ENCODE peak calls at places on chromosomes 2 and 18, in nine cellular contexts. M is left lung; J is suprapubic skin; B is CD8-positive, alpha-beta T cell; A is endothelial cell of umbilical vein; E is heart right ventricle; F is brain microvascular endothelial cell; O is tibial artery; K is Peyer's patch. G is an unnamed sample. For H3K36me3, the result is how much of the 10 kb centered on the place peaks cover.

GRCh38 chr18:49898421-49898820 is 85.1 kb upstream of the ACAA2 start:
- DNase-seq in M (peak), J (no peak), B (peak), A (peak), E (peak), F (peak), O (peak), K (peak), G (peak)

GRCh38 chr2:185012643-185013042 is 414.3 kb downstream of the ZNF804A start:
- DNase-seq in M (no peak), J (no peak), B (no peak), A (no peak), E (no peak), F (peak), O (no peak), K (no peak), G (no peak)

GRCh38 chr2:209141818-209142217 is 282.0 kb upstream of the MAP2 start:
- DNase-seq in M (no peak), J (no peak), B (no peak), A (no peak), E (no peak), F (no peak), O (no peak), K (no peak), G (peak)

GRCh38 chr2:204749319-204749718 is 204.0 kb downstream of the PARD3B start:
- DNase-seq in M (no peak), J (no peak), B (no peak), A (no peak), E (no peak), F (peak), O (no peak), K (no peak), G (peak)

GRCh38 chr2:85248741-85249524 is 78.9 kb downstream of the TGOLN2 start:
- DNase-seq in M (peak), J (no peak), B (no peak), A (peak), E (peak), F (peak), O (peak), K (no peak), G (peak)

GRCh38 chr2:191304939-191305875 is 60.0 kb downstream of the MYO1B start:
- DNase-seq in M (no peak), J (peak), B (no peak), A (peak), E (peak), F (no peak), O (peak), K (peak), G (peak)

GRCh38 chr2:43222472-43223146 is 3.8 kb downstream of the ZFP36L2 start:
- DNase-seq in M (no peak), J (no peak), B (no peak), A (no peak), E (no peak), F (peak), O (no peak), K (peak), G (peak)

GRCh38 chr2:232502513-232502900 is 14.9 kb upstream of the ECEL1 start:
- DNase-seq in M (no peak), J (no peak), B (peak), A (no peak), E (no peak), F (no peak), O (no peak), K (no peak), G (no peak)

GRCh38 chr2:20934226-20934625 is 109.6 kb downstream of the APOB start:
- DNase-seq in M (no peak), J (no peak), B (no peak), A (no peak), E (no peak), F (no peak), O (no peak), K (no peak), G (no peak)

GRCh38 chr18:48955528-48956261 is 4.9 kb upstream of the SMAD7 start:
- DNase-seq in M (no peak), J (no peak), B (no peak), A (peak), E (peak), F (peak), O (peak), K (no peak), G (peak)

GRCh38 chr2:190420822-190421221 is 12.7 kb downstream of the MFSD6 start:
- DNase-seq in M (no peak), J (no peak), B (no peak), A (no peak), E (no peak), F (no peak), O (no peak), K (no peak), G (no peak)

GRCh38 chr2:169928463-169928864 is 101.2 kb downstream of the UBR3 start:
- DNase-seq in M (no peak), J (no peak), B (no peak), A (peak), E (peak), F (peak), O (no peak), K (no peak), G (peak)

DNA sequence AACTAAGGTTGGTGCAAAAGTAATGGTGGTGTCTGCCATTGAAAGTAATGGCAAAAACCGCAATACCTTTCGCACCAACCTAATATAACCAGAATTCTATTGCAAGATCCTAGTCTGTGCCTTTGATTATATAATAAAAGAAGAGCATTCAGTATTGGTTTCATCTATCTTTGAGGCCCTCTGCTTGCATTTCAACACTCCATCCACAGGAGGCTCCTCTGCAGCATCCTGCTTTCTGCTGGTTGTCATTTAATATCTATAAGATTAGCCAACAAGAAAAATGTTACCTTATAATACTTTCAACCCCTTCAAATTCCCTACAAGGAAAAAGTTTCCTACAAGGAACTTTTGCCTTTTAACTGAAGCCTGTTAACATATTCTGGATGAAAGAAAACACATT is 139.2 kb downstream of the CDCA7 start:
- DNase-seq in M (no peak), J (no peak), B (no peak), A (no peak), E (no peak), F (no peak), O (no peak), K (no peak), G (no peak)
- TF ChIP-seq CTCF in M (no peak), J (no peak), B (no peak), A (no peak), E (no peak), F (peak), O (no peak), K (no peak), G (peak)

DNA sequence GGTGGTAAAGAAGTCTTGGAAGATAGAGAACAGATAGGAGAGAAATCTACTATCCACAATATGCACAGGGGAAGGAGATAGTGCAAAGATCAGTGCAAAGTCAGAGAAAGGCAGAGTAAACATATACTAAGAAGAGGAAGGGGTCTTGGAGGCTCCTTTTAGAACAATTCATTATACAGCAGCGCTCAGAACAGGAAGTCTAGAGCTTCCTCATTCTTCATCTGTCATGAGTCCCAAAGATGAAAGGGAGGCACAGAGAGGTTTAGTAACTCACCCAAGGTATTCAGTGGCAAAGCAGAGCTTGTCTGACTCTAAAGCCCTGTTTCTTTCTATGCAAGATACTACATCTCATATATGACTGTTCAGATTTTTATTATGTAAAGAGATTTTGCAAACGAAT is 1.4 kb downstream of the SP110 start:
- DNase-seq in M (no peak), J (no peak), B (no peak), A (no peak), E (no peak), F (no peak), O (no peak), K (no peak), G (no peak)
- H3K4me3 ChIP-seq in M (peak), J (peak), B (peak), A (no peak), E (peak), F (peak), O (no peak), K (peak), G (no peak)

DNA sequence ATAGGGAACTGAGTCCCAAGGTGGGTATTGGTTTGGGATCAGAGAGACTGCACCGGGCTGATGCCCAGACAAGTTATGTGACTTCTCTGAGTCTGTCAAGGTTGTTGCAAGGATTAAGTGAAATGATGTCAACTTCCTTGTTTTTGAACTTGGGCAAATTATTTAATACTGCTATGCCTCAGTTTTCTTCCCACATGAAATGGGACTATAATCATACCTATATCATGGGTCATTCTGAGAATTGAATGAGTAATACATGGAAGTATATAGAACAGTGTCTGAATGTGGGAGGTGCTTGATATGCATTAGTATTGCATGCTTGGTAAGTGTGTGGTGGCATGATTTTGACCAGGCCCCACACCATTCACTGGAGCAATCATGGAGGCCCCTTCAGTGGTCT is 99.0 kb downstream of the PRKCE start:
- DNase-seq in M (no peak), J (no peak), B (no peak), A (no peak), E (no peak), F (no peak), O (no peak), K (no peak), G (peak)
- H3K36me3 ChIP-seq in M (under half), J (under half), B (under half), A (under half), E (under half), F (under half), O (under half), K (under half), G (under half)

GRCh38 chr2:18752667-18753422 is 163.5 kb upstream of the NT5C1B start:
- DNase-seq in M (no peak), J (no peak), B (no peak), A (no peak), E (no peak), F (no peak), O (no peak), K (no peak), G (peak)

GRCh38 chr2:18754286-18754685 is 164.9 kb upstream of the NT5C1B start:
- DNase-seq in M (no peak), J (no peak), B (no peak), A (no peak), E (no peak), F (no peak), O (no peak), K (no peak), G (no peak)

GRCh38 chr2:18750662-18751554 is 161.5 kb upstream of the NT5C1B start:
- DNase-seq in M (no peak), J (no peak), B (no peak), A (no peak), E (no peak), F (no peak), O (no peak), K (no peak), G (peak)

GRCh38 chr2:18752022-18752493 is 162.7 kb upstream of the NT5C1B start:
- DNase-seq in M (no peak), J (no peak), B (no peak), A (no peak), E (no peak), F (no peak), O (no peak), K (no peak), G (no peak)

GRCh38 chr2:18753722-18754121 is 164.4 kb upstream of the NT5C1B start:
- DNase-seq in M (no peak), J (no peak), B (no peak), A (no peak), E (no peak), F (no peak), O (no peak), K (no peak), G (no peak)
- TF ChIP-seq CTCF in M (no peak), J (no peak), B (no peak), A (no peak), E (no peak), F (no peak), O (no peak), K (no peak), G (no peak)

G was measured in bronchial epithelial cell.